ENCODE peak calls at places on chromosomes 16 and 17, in four cellular contexts. V, X, J and R are unnamed samples.

GRCh38 chr16:77584205-77584859 is 138.0 kb upstream of the NUDT7 start:
- DNase-seq in J (peak; percentile 83), V (peak; percentile 33), X (no peak), R (no peak)

GRCh38 chr17:50660042-50660886 is 25.6 kb downstream of the ABCC3 start:
- DNase-seq in X (no peak), V (peak; percentile 54), J (peak; percentile 58), R (no peak)

GRCh38 chr16:87918314-87918713 is 18.0 kb downstream of the CA5A start:
- DNase-seq in J (no peak), V (peak; percentile 64), X (no peak), R (peak; percentile 92)

GRCh38 chr17:66570353-66571195 is 264.3 kb upstream of the CACNG5 start:
- DNase-seq in X (no peak), J (no peak), V (no peak), R (no peak)

GRCh38 chr16:4733747-4734062 is 366 bp downstream of the ANKS3 start:
- DNase-seq in J (no peak), V (no peak), X (no peak), R (no peak)

GRCh38 chr17:82889496-82890338 is 49.9 kb upstream of the ZNF750 start:
- DNase-seq in V (no peak), J (no peak), X (peak; percentile 81), R (no peak)

GRCh38 chr17:58665946-58666857 is 25.6 kb downstream of the TEX14 start:
- DNase-seq in X (no peak), V (no peak), J (no peak), R (no peak)

GRCh38 chr17:82520041-82520910 is 744 bp downstream of the FOXK2 start:
- DNase-seq in J (peak; percentile 31), V (no peak), X (no peak), R (peak; percentile 81)

GRCh38 chr17:65550075-65550635 is 11.3 kb downstream of the AXIN2 start:
- DNase-seq in V (no peak), J (no peak), X (no peak), R (no peak)

GRCh38 chr17:80034977-80035686 is 540 bp downstream of the TBC1D16 start:
- DNase-seq in X (no peak), V (no peak), J (peak; percentile 38), R (no peak)

GRCh38 chr16:84117482-84117843 is 721 bp upstream of the MBTPS1 start:
- DNase-seq in X (no peak), J (no peak), V (no peak), R (no peak)

GRCh38 chr17:22694362-22695227 is 1002.3 kb downstream of the KCNJ18 start:
- DNase-seq in V (no peak), J (no peak), X (no peak), R (no peak)
- H3K9me3 ChIP-seq in V (no peaks in the 10 kb centered on the region), J (no peaks in the 10 kb centered on the region), X (no peaks in the 10 kb centered on the region), R (peaks cover 2% of the 10 kb centered on the region)

DNA sequence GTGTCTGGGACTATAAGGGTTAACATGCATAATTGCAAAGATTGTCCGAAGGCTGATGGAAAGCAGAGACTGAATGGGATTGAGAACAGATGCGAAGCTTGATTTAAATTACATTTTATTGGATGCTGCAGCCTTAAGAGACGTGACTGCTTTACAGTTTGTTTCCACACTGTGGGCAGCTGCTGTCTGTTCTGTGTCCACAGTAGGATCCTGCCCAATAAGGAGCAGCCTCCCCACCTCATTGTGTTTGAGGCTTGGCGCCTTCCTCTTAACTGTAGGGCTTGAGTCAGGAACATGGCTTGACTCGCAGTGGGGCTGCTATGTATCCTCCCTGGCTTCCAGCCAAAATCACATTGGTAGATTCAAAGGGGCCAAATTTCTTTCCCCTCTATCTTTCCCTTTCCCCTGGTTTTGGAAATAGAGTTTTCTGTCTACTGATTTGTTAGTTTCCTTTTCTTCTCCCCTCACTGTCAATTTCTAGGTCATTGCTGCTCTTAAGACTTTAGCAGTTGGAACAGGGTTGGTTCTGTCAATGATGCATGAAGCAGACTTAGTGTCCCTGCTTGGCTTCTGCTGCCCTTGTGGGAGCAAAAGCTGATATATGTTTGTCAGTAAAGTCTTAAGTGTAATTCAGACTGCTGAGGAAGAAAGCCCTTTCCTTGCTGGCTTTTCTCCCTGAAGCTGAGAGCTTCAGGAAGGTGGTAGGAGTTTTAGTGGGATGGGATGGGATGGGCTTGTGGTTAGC is 5.1 kb upstream of the RARA start:
- DNase-seq in J (peak; percentile 84), X (no peak), V (no peak), R (no peak)
- H3K4me1 ChIP-seq in J (peaks cover 29% of the 10 kb centered on the region), X (peaks cover 18% of the 10 kb centered on the region), V (peaks cover 13% of the 10 kb centered on the region), R (no peaks in the 10 kb centered on the region)

DNA sequence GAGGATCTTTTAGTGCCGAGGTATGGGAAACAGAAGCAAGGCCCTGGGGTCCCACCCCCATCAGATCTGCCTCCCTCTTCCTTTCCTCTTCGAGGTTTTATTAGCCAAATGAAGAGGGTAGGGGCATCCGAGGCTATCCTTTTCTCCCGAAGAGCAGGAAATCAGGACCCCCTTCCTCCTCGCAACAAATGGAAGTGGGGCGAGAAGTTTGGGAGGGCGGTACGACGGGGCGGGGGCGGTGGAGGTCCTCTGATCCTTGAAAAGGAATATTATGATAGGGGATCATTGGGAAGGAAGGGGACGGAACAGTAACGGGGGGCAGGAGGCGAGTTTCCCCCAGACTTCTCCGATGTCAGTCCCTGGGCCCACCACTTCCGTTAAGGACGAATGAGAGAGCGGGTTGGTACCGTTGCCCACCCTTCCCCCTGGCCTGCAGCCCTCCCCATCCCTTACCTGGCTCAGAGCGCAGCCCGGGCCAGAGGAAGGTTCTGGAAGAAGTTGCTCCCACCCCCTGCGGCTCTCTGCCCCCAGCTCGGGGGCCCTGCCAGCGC is 309 bp downstream of the FOXJ1 start:
- DNase-seq in J (no peak), X (no peak), V (no peak), R (no peak)
- H3K4me3 ChIP-seq in J (peak overlapping the region; percentile 35), X (peak overlapping the region; percentile 40), V (peak overlapping the region; percentile 51), R (no peak overlapping the region)

GRCh38 chr16:3389663-3390338 is 11.0 kb downstream of the ZSCAN32 start:
- DNase-seq in J (no peak), X (no peak), V (no peak), R (no peak)
- H3K9me3 ChIP-seq in J (no peaks in the 10 kb centered on the region), X (peaks cover 4% of the 10 kb centered on the region), V (peaks cover 8% of the 10 kb centered on the region), R (peaks cover 27% of the 10 kb centered on the region)

GRCh38 chr16:72991645-72992044 is 56.3 kb downstream of the ZFHX3 start:
- DNase-seq in J (no peak), V (no peak), X (no peak), R (no peak)
- H3K4me1 ChIP-seq in J (peaks cover 50% of the 10 kb centered on the region), V (peaks cover 77% of the 10 kb centered on the region), X (peaks cover 29% of the 10 kb centered on the region), R (peaks cover 7% of the 10 kb centered on the region)

GRCh38 chr17:41792835-41793748 is 6.6 kb upstream of the JUP start:
- DNase-seq in X (no peak), V (no peak), J (peak; percentile 92), R (peak; percentile 63)
- H3K4me3 ChIP-seq in X (no peak overlapping the region), V (no peak overlapping the region), J (peak overlapping the region; percentile 20), R (no peak overlapping the region)